ENCODE peak calls at places on chromosome 15, in four cellular contexts. A is CD4-positive, alpha-beta memory T cell; P is activated T-helper 9 cell treated with anti-CD3 and anti-CD28 coated beads, Interleukin-2, amount 50 U/mL, for 16 hours; I is GM13977. Q is an unnamed sample.

GRCh38 chr15:93803406-93803805 is 428.0 kb upstream of the MCTP2 start:
- DNase-seq in A (no peak), P (no peak), I (no peak), Q (no peak)

GRCh38 chr15:79366691-79367090 is 55.8 kb downstream of the TMED3 start:
- DNase-seq in A (no peak), P (no peak), I (no peak), Q (no peak)

GRCh38 chr15:55394694-55395093 is 13.5 kb downstream of the CCPG1 start:
- DNase-seq in A (no peak), P (no peak), I (no peak), Q (no peak)

GRCh38 chr15:84759018-84759417 is 10.6 kb downstream of the ZNF592 start:
- DNase-seq in A (no peak), P (no peak), I (no peak), Q (no peak)

GRCh38 chr15:33083232-33084006 is 111.1 kb downstream of the FMN1 start:
- DNase-seq in A (no peak), P (no peak), I (no peak), Q (no peak)

GRCh38 chr15:79829950-79830349 is 66.9 kb downstream of the MTHFS start:
- DNase-seq in A (no peak), P (no peak), I (no peak), Q (no peak)

GRCh38 chr15:56775632-56776031 is 42.3 kb upstream of the ZNF280D start:
- DNase-seq in A (no peak), P (no peak), I (no peak), Q (no peak)

GRCh38 chr15:69031013-69032001 is 16.8 kb downstream of the NOX5 start:
- DNase-seq in A (peak; percentile 11), P (no peak), I (peak; percentile 55), Q (peak; percentile 41)

GRCh38 chr15:32824777-32825176 is 107.0 kb downstream of the GREM1 start:
- DNase-seq in A (no peak), P (no peak), I (no peak), Q (no peak)

GRCh38 chr15:81480645-81481053 is 106.6 kb upstream of the TMC3 start:
- DNase-seq in A (peak; percentile 47), P (no peak), I (peak; percentile 12), Q (no peak)

GRCh38 chr15:57537951-57538506 is 53.7 kb upstream of the MYZAP start:
- DNase-seq in A (no peak), P (no peak), I (no peak), Q (no peak)

GRCh38 chr15:53530762-53531161 is 228.7 kb downstream of the WDR72 start:
- DNase-seq in A (no peak), P (no peak), I (no peak), Q (no peak)

GRCh38 chr15:68620721-68621528 is 42.1 kb downstream of the CORO2B start:
- DNase-seq in A (no peak), P (no peak), I (no peak), Q (no peak)

GRCh38 chr15:31296304-31297220 is 30.1 kb upstream of the KLF13 start:
- DNase-seq in A (no peak), P (no peak), I (no peak), Q (no peak)

GRCh38 chr15:70098461-70099166 is 897 bp upstream of the TLE3 start:
- DNase-seq in A (peak; percentile 45), P (peak; percentile 15), I (no peak), Q (no peak)

GRCh38 chr15:99421172-99421656 is 144.6 kb upstream of the MEF2A start:
- DNase-seq in A (peak; percentile 29), P (no peak), I (no peak), Q (no peak)

GRCh38 chr15:66703540-66703941 is 1.5 kb downstream of the SMAD6 start:
- DNase-seq in A (peak; percentile 24), P (no peak), I (peak; percentile 73), Q (peak; percentile 47)

GRCh38 chr15:98599911-98600685 is 48.2 kb upstream of the IGF1R start:
- DNase-seq in A (peak; percentile 9), P (no peak), I (peak; percentile 59), Q (peak; percentile 35)

GRCh38 chr15:88650556-88650955 is 11.7 kb downstream of the ISG20 start:
- DNase-seq in A (no peak), P (no peak), I (no peak), Q (no peak)

GRCh38 chr15:89640245-89640644 is 15.0 kb downstream of the KIF7 start:
- DNase-seq in A (no peak), P (no peak), I (no peak), Q (no peak)

GRCh38 chr15:25239471-25240345 is 199.1 kb downstream of the UBE3A start:
- DNase-seq in A (no peak), P (no peak), I (no peak), Q (no peak)

GRCh38 chr15:91670108-91670507 is 183.4 kb upstream of the SLCO3A1 start:
- DNase-seq in A (no peak), P (no peak), I (no peak), Q (no peak)

GRCh38 chr15:74203914-74204431 is 1.4 kb upstream of the STRA6 start:
- DNase-seq in A (no peak), P (no peak), I (no peak), Q (no peak)

GRCh38 chr15:100464895-100465294 is 63.9 kb downstream of the CERS3 start:
- DNase-seq in A (no peak), P (no peak), I (no peak), Q (no peak)

GRCh38 chr15:79724312-79724711 is 172.5 kb downstream of the MTHFS start:
- DNase-seq in A (no peak), P (no peak), I (no peak), Q (no peak)

GRCh38 chr15:25062551-25063430 is 108.0 kb downstream of the SNRPN start:
- DNase-seq in A (no peak), P (no peak), I (no peak), Q (no peak)

Q was measured in GM12891.